ENCODE peak calls at places on chromosomes 2 and 18, in eight cellular contexts. I is lower lobe of right lung, N is Peyer's patch, M is glutamatergic neuron, P is A549, F is cardiac fibroblast, G is BE2C, T is thyroid gland. O is an unnamed sample.

GRCh38 chr18:48781041-48781989 is 169.4 kb downstream of the SMAD7 start:
- DNase-seq in T (peak), P (no peak), M (peak), F (peak), N (peak), I (peak), G (peak), O (no peak)

GRCh38 chr18:48002933-48003365 is 72.5 kb upstream of the SMAD2 start:
- DNase-seq in N (peak), I (peak), M (no peak), F (peak), T (no peak), G (peak), P (peak), O (no peak)

GRCh38 chr2:201228271-201228911 is 31.9 kb upstream of the CASP8 start:
- DNase-seq in G (no peak), M (no peak), F (peak), P (no peak), T (no peak), N (no peak), I (no peak), O (no peak)

GRCh38 chr2:25521665-25522387 is 151.6 kb downstream of the DTNB start:
- DNase-seq in N (no peak), P (peak), F (peak), G (peak), M (no peak), I (no peak), T (no peak), O (no peak)

GRCh38 chr18:21703241-21703820 is 1.2 kb downstream of the ABHD3 start:
- DNase-seq in I (no peak), F (no peak), N (no peak), M (no peak), G (no peak), T (peak), P (no peak), O (no peak)

GRCh38 chr2:230687498-230687897 is 25.1 kb upstream of the CAB39 start:
- DNase-seq in I (no peak), F (peak), G (no peak), N (no peak), T (no peak), P (peak), M (no peak), O (no peak)

GRCh38 chr2:141676139-141676538 is 454.7 kb downstream of the LRP1B start:
- DNase-seq in M (no peak), G (no peak), T (no peak), N (no peak), I (no peak), F (no peak), P (no peak), O (no peak)

GRCh38 chr2:30235859-30236535 is 4.7 kb downstream of the LBH start:
- DNase-seq in G (no peak), F (no peak), T (no peak), M (no peak), N (no peak), P (no peak), I (no peak), O (no peak)

GRCh38 chr2:88641330-88641729 is 14.1 kb upstream of the EIF2AK3 start:
- DNase-seq in T (no peak), I (no peak), F (no peak), N (no peak), P (no peak), M (no peak), G (no peak), O (no peak)

GRCh38 chr2:9091819-9092218 is 88.3 kb upstream of the MBOAT2 start:
- DNase-seq in G (no peak), T (no peak), I (no peak), P (no peak), M (no peak), N (no peak), F (peak), O (no peak)

GRCh38 chr2:86062043-86062442 is 43.6 kb downstream of the POLR1A start:
- DNase-seq in P (peak), F (peak), G (no peak), N (no peak), I (no peak), T (no peak), M (no peak), O (no peak)

GRCh38 chr18:74171910-74172606 is 23.7 kb downstream of the TIMM21 start:
- DNase-seq in G (no peak), T (no peak), M (no peak), F (no peak), I (no peak), P (no peak), N (no peak), O (no peak)

GRCh38 chr2:168116448-168116847 is 130.9 kb downstream of the STK39 start:
- DNase-seq in F (no peak), T (no peak), I (no peak), G (peak), P (no peak), M (peak), N (no peak), O (no peak)

GRCh38 chr18:12699747-12700146 is 2.8 kb downstream of the CEP76 start:
- DNase-seq in F (no peak), T (no peak), N (no peak), I (no peak), M (no peak), P (no peak), G (no peak), O (no peak)
- TF ChIP-seq CTCF in F (no peak), T (no peak), N (no peak), I (no peak), M (no peak), P (no peak), G (no peak), O (no peak)

DNA sequence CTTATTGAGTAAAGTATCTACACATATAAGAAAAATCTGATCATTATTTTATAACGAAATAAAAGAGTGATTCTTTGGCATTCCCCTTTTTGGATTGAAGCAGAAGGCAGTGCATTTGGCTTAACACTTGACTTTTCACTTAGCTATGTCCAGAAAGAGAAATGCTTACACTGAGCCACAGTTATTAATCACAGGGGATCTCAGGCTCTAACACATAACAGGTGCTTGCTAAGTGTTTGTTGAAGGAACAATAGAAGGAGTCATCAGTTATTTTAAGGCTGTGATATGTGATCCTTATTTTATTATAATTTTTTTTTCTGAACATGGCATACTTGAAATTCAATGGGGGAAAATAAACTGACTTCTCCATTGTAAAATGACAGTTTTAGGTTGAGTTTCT is 209.5 kb downstream of the UBE2E3 start:
- DNase-seq in T (no peak), N (no peak), P (no peak), F (peak), G (no peak), M (no peak), I (no peak), O (no peak)
- TF ChIP-seq CTCF in T (no peak), N (no peak), P (no peak), F (no peak), G (no peak), M (no peak), I (no peak), O (no peak)

GRCh38 chr2:65070172-65070830 is 14.1 kb downstream of the CEP68 start:
- DNase-seq in M (no peak), T (peak), I (no peak), P (peak), F (peak), N (peak), G (no peak), O (no peak)
- TF ChIP-seq CTCF in M (no peak), T (peak), I (peak), P (no peak), F (peak), N (no peak), G (no peak), O (no peak)

GRCh38 chr2:61950571-61951315 is 45.3 kb downstream of the COMMD1 start:
- DNase-seq in F (no peak), M (no peak), T (no peak), I (no peak), G (no peak), N (no peak), P (no peak), O (no peak)
- TF ChIP-seq CTCF in F (no peak), M (no peak), T (no peak), I (no peak), G (no peak), N (no peak), P (no peak), O (no peak)

DNA sequence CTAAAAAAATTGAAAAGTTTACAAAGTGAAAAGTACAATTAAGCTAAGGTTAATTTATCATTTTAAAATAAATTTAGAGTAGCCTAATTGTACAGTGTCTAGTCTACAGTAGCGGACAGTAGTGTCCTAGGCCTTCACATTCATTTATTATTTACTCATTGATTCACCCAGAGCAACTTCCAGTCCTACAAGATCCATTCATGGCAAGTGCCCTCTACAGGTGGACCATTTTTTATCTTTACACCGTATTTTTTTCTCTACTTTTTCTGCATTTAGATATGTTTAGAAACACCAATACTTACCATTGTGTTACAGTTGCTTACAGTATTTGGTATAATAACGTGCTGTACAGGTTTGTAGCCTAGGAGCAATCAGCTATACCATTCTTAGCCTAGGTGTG is 84.1 kb downstream of the TSN start:
- DNase-seq in G (no peak), M (no peak), P (no peak), F (no peak), I (no peak), T (no peak), N (no peak), O (no peak)
- TF ChIP-seq CTCF in G (no peak), M (no peak), P (no peak), F (no peak), I (no peak), T (no peak), N (no peak), O (no peak)

DNA sequence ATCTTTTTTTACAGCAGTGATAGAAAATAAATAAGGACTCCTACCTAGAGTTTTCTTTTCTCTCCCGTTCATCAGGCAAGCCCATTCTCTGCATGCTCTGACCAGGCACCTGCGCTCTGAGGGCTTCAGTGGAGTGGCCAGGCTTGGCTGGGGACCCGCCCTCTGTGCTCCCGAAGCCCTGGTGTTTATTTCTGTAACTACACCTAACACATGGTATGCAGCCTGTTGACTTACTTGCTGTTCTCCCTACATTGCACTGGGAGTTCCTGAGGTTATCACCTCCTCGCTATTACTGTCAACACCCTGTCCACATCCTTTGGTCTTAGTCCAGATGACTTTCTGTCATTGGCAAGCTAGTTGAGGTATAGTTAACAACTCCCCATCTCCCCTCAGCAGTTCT is 317.7 kb downstream of the LPIN1 start:
- DNase-seq in M (no peak), I (no peak), F (no peak), G (no peak), P (no peak), T (no peak), N (no peak), O (no peak)
- TF ChIP-seq CTCF in M (no peak), I (no peak), F (no peak), G (no peak), P (no peak), T (no peak), N (no peak), O (no peak)

GRCh38 chr2:65922794-65923193 is 490.4 kb upstream of the SPRED2 start:
- DNase-seq in I (peak), G (no peak), F (peak), N (no peak), T (no peak), M (no peak), P (no peak), O (no peak)
- TF ChIP-seq CTCF in I (no peak), G (no peak), F (no peak), N (no peak), T (no peak), M (no peak), P (no peak), O (no peak)

GRCh38 chr2:218282173-218282991 is 9.9 kb downstream of the TMBIM1 start:
- DNase-seq in M (no peak), G (peak), P (no peak), I (peak), N (no peak), F (no peak), T (peak), O (no peak)
- TF ChIP-seq CTCF in M (no peak), G (no peak), P (no peak), I (no peak), N (no peak), F (no peak), T (no peak), O (no peak)